ENCODE peak calls at places on chromosomes 2 and 18, in four cellular contexts. F, E, L and S are unnamed samples.

GRCh38 chr2:27322301-27322765 is 564 bp downstream of the MPV17 start:
- DNase-seq in F (peak), E (no peak), L (no peak), S (peak)

GRCh38 chr2:84495539-84496146 is 20.7 kb upstream of the DNAH6 start:
- DNase-seq in F (peak), E (peak), L (peak), S (peak)

GRCh38 chr2:5923957-5924945 is 232.1 kb downstream of the SOX11 start:
- DNase-seq in F (no peak), E (no peak), L (no peak), S (no peak)

GRCh38 chr2:165795011-165795410 is 964 bp upstream of the GALNT3 start:
- DNase-seq in F (peak), E (no peak), L (peak), S (peak)

GRCh38 chr2:178478102-178478441 is 328 bp downstream of the FKBP7 start:
- DNase-seq in F (peak), E (peak), L (no peak), S (no peak)

GRCh38 chr2:168999668-169000213 is 31.4 kb downstream of the ABCB11 start:
- DNase-seq in F (no peak), E (no peak), L (peak), S (no peak)

GRCh38 chr2:3447789-3448317 is 68.4 kb downstream of the TRAPPC12 start:
- DNase-seq in F (no peak), E (no peak), L (no peak), S (no peak)

GRCh38 chr2:231877533-231878456 is 48.4 kb downstream of the NPPC start:
- DNase-seq in F (peak), E (peak), L (peak), S (peak)

GRCh38 chr18:50802133-50802532 is 17.7 kb downstream of the MRO start:
- DNase-seq in F (no peak), E (no peak), L (no peak), S (no peak)

GRCh38 chr2:150165479-150165878 is 322.0 kb downstream of the RND3 start:
- DNase-seq in F (no peak), E (no peak), L (peak), S (no peak)

GRCh38 chr18:22088976-22089375 is 80.4 kb upstream of the GATA6 start:
- DNase-seq in F (no peak), E (no peak), L (no peak), S (no peak)

GRCh38 chr18:22086973-22087372 is 82.4 kb upstream of the GATA6 start:
- DNase-seq in F (no peak), E (no peak), L (no peak), S (no peak)

GRCh38 chr18:22091341-22091740 is 78.0 kb upstream of the GATA6 start:
- DNase-seq in F (no peak), E (no peak), L (no peak), S (no peak)

GRCh38 chr18:22084547-22084946 is 84.8 kb upstream of the GATA6 start:
- DNase-seq in F (no peak), E (no peak), L (peak), S (no peak)

GRCh38 chr18:22088029-22088428 is 81.4 kb upstream of the GATA6 start:
- DNase-seq in F (no peak), E (no peak), L (no peak), S (no peak)
- H3K9ac ChIP-seq in F (no peak), E (no peak), L (no peak), S (no peak)

GRCh38 chr2:46552528-46552927 is 73.2 kb downstream of the TMEM247 start:
- DNase-seq in F (no peak), E (no peak), L (no peak), S (no peak)
- H3K27ac ChIP-seq in F (no peak), E (no peak), L (no peak), S (no peak)

GRCh38 chr2:197434541-197435513 is at the start of gene SF3B1:
- DNase-seq in F (peak), E (peak), L (peak), S (peak)

GRCh38 chr2:197427986-197428385 is 6.8 kb downstream of the SF3B1 start:
- DNase-seq in F (no peak), E (no peak), L (no peak), S (no peak)

GRCh38 chr2:197433770-197434438 is 924 bp downstream of the SF3B1 start:
- DNase-seq in F (peak), E (no peak), L (peak), S (no peak)

GRCh38 chr2:197435598-197436435 is 989 bp upstream of the SF3B1 start:
- DNase-seq in F (no peak), E (no peak), L (no peak), S (no peak)

DNA sequence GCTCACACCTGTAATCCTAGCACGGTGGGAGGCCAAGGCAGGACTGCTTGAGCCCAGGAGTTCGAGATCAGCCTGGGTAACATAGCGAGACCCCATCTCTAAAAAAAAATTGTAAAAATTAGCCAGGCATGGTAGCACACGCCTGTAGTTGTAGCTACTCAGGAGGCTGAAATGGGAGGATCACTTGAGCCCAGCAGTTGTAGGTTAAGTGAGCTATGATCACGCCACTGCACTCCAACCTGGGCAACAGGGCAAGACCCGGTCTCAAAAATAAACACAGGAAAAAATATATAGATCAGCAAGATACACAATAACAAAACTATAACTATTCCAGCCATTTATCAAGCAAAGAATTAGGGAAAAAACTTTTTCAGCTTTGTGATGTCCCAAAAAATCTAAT is 3.0 kb downstream of the SF3B1 start:
- DNase-seq in F (no peak), E (no peak), L (no peak), S (no peak)
- H3K9ac ChIP-seq in F (no peak), E (no peak), L (no peak), S (no peak)

GRCh38 chr2:204611017-204611631 is 65.8 kb downstream of the PARD3B start:
- DNase-seq in F (no peak), E (no peak), L (no peak), S (no peak)

GRCh38 chr2:204611764-204612163 is 66.5 kb downstream of the PARD3B start:
- DNase-seq in F (no peak), E (no peak), L (no peak), S (no peak)

GRCh38 chr2:204613635-204614034 is 68.4 kb downstream of the PARD3B start:
- DNase-seq in F (no peak), E (no peak), L (no peak), S (no peak)

GRCh38 chr2:204615456-204615855 is 70.2 kb downstream of the PARD3B start:
- DNase-seq in F (no peak), E (no peak), L (no peak), S (no peak)
- H3K27ac ChIP-seq in F (no peak), E (no peak), L (no peak), S (no peak)

DNA sequence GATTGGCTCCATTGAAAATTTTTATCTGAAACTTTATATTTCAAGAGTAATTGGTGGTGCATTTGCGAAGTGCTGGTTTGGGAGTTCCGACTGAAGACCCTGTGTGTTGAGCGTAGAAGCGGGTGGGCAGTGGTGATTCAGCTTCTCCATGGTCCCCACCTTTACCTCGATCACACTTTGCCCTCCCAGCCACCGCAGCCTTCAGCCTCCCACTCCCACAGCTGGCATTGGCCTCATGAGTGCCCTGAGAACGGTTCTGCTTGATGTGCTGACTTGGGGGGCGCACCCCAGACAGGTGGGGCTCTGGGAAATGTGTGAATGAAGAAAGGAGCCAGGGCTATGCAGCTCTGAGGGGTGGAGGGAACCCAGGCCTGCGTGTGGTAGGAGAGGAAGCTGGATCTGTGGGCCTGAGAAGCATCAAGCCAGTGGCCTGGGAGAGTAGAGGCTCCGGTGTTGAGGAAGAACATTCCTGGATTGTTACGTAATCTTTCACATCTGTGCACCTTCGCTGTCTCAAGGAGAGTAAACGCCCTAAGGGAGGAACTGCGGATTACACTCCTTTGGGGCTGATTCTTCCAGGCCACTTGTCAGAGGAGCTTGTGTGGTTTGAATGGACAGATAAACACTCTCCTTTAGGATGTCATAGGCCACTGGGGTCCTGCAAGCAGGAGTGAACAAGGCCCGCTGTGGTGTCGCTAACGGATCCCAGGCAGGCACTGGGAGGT is 83.8 kb downstream of the NPAS2 start:
- DNase-seq in F (peak), E (peak), L (peak), S (peak)
- H3K9ac ChIP-seq in F (no peak), E (no peak), L (peak), S (peak)

GRCh38 chr2:216502776-216503629 is 4.4 kb downstream of the RPL37A start:
- DNase-seq in F (no peak), E (no peak), L (no peak), S (no peak)
- H3K27ac ChIP-seq in F (no peak), E (no peak), L (no peak), S (no peak)

GRCh38 chr2:56288863-56289580 is 105.2 kb downstream of the CCDC85A start:
- DNase-seq in F (no peak), E (no peak), L (no peak), S (peak)

GRCh38 chr2:56285224-56285623 is 101.4 kb downstream of the CCDC85A start:
- DNase-seq in F (no peak), E (no peak), L (no peak), S (no peak)

GRCh38 chr2:56287508-56287907 is 103.7 kb downstream of the CCDC85A start:
- DNase-seq in F (no peak), E (no peak), L (peak), S (peak)

GRCh38 chr2:56286936-56287335 is 103.1 kb downstream of the CCDC85A start:
- DNase-seq in F (no peak), E (no peak), L (peak), S (no peak)

DNA sequence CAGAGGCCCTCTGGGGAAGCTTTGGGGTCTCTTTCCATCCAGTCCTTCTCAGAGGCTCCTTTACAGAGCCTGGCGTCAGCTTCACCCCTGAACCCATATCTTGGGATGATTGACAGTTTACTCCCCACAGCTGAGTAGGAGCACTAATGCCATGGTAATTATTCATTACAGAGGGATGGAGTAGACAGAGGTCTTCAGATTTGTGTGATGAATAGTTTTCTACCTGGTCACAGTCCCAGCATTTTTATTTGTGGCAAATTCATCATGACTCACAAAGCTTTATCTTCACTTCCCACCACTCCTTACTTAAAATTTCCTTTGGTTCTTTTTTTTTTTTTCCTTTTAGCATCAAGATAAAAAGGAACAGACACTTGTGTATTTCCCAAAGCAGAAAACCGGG is 104.2 kb downstream of the CCDC85A start:
- DNase-seq in F (no peak), E (no peak), L (peak), S (peak)
- H3K9ac ChIP-seq in F (no peak), E (no peak), L (peak), S (no peak)

GRCh38 chr2:20963867-20964266 is 80.0 kb downstream of the APOB start:
- DNase-seq in F (no peak), E (no peak), L (no peak), S (no peak)

GRCh38 chr2:20961858-20962257 is 82.0 kb downstream of the APOB start:
- DNase-seq in F (no peak), E (no peak), L (no peak), S (no peak)

GRCh38 chr2:20965221-20965620 is 78.7 kb downstream of the APOB start:
- DNase-seq in F (no peak), E (no peak), L (no peak), S (no peak)

GRCh38 chr2:20962939-20963543 is 80.8 kb downstream of the APOB start:
- DNase-seq in F (peak), E (peak), L (peak), S (peak)

DNA sequence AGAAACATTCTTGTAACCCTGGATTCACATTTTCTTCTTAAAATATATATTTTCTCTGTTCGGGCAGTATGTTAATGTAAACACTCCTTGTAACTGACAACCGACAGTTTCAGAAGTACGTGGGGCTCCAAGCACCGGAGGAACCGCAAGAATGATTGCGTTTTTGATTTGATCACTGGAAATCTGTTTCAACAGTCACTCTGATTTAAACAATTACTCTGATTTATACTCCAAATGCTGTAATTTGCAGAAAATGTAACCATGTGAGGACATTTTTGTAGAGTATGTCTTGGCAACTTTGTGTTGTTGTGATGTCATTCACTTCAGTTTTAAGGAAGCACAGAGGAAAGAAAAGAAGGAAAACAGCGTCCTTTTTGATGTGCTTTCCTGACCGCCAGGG is 77.8 kb downstream of the APOB start:
- DNase-seq in F (no peak), E (no peak), L (no peak), S (no peak)
- H3K27ac ChIP-seq in F (no peak), E (no peak), L (no peak), S (no peak)

DNA sequence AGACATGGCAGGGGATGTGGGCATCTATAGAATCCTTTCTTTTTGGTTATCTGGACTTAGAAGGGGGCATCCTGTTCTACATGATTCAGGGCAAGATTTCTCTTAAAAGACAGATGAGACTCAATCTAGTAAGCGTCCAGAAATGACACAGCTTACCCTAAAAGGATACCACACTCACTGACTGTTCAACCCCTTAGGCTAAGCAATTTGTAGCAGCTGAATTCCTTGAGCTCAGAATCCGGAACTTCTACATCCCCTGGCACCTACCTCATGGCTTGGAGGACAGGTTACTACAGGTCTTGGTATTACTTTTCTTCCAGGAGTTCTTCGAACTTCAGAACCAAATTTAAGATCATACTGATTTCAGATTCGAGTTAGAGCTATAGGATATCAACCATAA is 138.4 kb downstream of the LAMA3 start:
- DNase-seq in F (no peak), E (no peak), L (no peak), S (peak)
- H3K9ac ChIP-seq in F (no peak), E (no peak), L (no peak), S (peak)